ENCODE peak calls at places on chromosomes 1 and 21, in four cellular contexts. N is CD8-positive, alpha-beta T cell; W is keratinocyte; I is caudate nucleus. A is an unnamed sample.
A peak's percentile ranks its signal among the peaks of the same experiment; 100 is the strongest.

GRCh38 chr1:69523032-69523431 is 44.7 kb upstream of the LRRC7 start:
- DNase-seq in I (no peak), W (peak; percentile 32), N (no peak), A (peak; percentile 34)

GRCh38 chr21:35614412-35614901 is 445.9 kb downstream of the SETD4 start:
- DNase-seq in I (no peak), N (no peak), W (peak; percentile 89), A (peak; percentile 85)

GRCh38 chr21:31905444-31906400 is 32.9 kb downstream of the HUNK start:
- DNase-seq in W (no peak), I (no peak), N (no peak), A (no peak)

GRCh38 chr1:235503333-235504121 is 725 bp downstream of the B3GALNT2 start:
- DNase-seq in W (no peak), I (no peak), N (no peak), A (no peak)

GRCh38 chr1:160045653-160046052 is 13.9 kb upstream of the PIGM start:
- DNase-seq in I (no peak), N (no peak), W (no peak), A (no peak)

GRCh38 chr1:8315573-8316475 is 2.1 kb upstream of the SLC45A1 start:
- DNase-seq in I (no peak), W (no peak), N (no peak), A (no peak)

GRCh38 chr1:163056832-163057231 is 12.3 kb upstream of the RGS4 start:
- DNase-seq in W (no peak), N (no peak), I (no peak), A (no peak)

GRCh38 chr1:200245492-200245891 is 164.3 kb downstream of the ZNF281 start:
- DNase-seq in W (peak; percentile 23), I (no peak), N (no peak), A (no peak)

GRCh38 chr1:2253797-2254480 is 25.8 kb downstream of the SKI start:
- DNase-seq in N (no peak), W (no peak), I (no peak), A (no peak)

GRCh38 chr1:27830621-27831424 is at the start of gene PPP1R8:
- DNase-seq in I (peak; percentile 26), W (peak; percentile 53), N (peak; percentile 69), A (peak; percentile 62)

GRCh38 chr21:26572668-26573381 is at the start of gene CYYR1:
- DNase-seq in W (no peak), I (no peak), N (no peak), A (no peak)

GRCh38 chr21:17781524-17781923 is 37.6 kb downstream of the C21orf91 start:
- DNase-seq in W (no peak), I (no peak), N (no peak), A (no peak)

GRCh38 chr1:64934115-64934880 is 32.1 kb downstream of the JAK1 start:
- DNase-seq in N (no peak), I (no peak), W (no peak), A (no peak)

DNA sequence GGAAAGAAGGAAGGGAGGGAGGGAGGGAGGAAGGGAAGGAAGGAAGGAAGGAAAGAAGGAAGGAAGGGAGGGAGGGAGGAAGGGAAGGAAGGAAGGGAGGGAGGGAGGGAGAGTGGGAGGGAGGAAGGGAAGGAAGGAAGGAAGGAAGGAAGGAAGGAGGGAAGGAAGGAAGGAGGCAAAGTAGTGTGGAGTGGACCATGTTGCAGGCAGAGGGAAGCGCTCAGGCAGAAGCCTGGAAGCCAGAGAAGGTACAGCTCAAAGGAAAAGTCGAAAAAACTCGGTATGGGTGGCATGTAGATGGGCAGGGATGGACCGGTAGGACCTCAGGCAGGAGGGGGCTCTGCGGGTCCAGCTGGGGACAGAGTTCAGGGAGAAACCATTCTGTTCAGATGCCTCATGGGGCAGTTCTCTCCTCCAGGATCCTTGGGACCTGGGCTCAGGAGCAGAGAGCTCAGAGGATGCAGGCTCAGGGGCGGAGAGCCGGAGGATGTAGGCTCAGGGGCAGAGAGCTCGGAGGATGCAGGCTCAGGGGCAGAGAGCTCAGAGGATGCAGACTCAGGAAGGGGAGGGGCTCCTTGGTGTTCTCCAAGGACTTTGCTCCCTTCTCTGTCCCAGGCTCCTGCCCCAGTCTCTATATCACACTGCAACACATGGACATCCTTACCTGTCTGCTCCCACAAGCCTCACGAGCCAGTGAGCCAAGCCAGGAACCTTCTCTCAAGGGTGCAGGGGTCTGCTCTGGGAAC is 13.6 kb upstream of the PADI3 start:
- DNase-seq in I (no peak), W (no peak), N (no peak), A (no peak)
- H3K27ac ChIP-seq in I (no peak overlapping the region), W (no peak overlapping the region), N (no peak overlapping the region), A (peak overlapping the region; percentile 34)

DNA sequence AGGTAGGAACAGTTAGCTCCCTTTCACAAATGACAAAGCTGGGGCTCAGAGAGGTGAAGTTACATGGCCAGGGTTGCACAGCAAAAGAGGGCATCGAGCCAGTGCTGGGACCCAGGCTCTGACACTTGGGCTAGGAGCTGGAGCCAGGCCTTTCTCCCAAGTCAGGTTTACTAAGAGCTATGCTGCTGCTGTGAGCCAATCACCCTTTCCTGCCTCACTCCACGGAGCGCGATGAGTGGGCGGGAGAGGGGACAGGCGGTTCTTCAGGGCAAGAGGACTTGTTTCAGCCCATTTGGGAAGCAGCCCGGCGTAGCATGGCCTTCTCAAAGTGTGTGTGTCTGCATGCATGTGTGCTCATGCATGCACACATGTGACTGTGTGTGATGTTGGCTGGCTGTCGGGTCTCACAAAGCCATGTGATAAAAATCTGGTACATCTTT is 10.6 kb downstream of the ID3 start:
- DNase-seq in N (no peak), W (no peak), I (no peak), A (no peak)
- H3K27ac ChIP-seq in N (no peak overlapping the region), W (no peak overlapping the region), I (no peak overlapping the region), A (no peak overlapping the region)

GRCh38 chr1:183734600-183735036 is 70.3 kb upstream of the RGL1 start:
- DNase-seq in W (no peak), N (no peak), I (no peak), A (no peak)
- H3K27ac ChIP-seq in W (no peak overlapping the region), N (no peak overlapping the region), I (peak overlapping the region; percentile 29), A (no peak overlapping the region)

GRCh38 chr1:113980120-113980519 is 846 bp downstream of the OLFML3 start:
- DNase-seq in W (no peak), I (no peak), N (no peak), A (no peak)
- H3K27ac ChIP-seq in W (no peak overlapping the region), I (peak overlapping the region; percentile 2), N (no peak overlapping the region), A (no peak overlapping the region)

GRCh38 chr21:33428669-33429068 is 25.5 kb downstream of the IFNGR2 start:
- DNase-seq in N (no peak), I (no peak), W (peak; percentile 49), A (peak; percentile 76)
- H3K27ac ChIP-seq in N (no peak overlapping the region), I (no peak overlapping the region), W (peak overlapping the region; percentile 66), A (peak overlapping the region; percentile 94)

DNA sequence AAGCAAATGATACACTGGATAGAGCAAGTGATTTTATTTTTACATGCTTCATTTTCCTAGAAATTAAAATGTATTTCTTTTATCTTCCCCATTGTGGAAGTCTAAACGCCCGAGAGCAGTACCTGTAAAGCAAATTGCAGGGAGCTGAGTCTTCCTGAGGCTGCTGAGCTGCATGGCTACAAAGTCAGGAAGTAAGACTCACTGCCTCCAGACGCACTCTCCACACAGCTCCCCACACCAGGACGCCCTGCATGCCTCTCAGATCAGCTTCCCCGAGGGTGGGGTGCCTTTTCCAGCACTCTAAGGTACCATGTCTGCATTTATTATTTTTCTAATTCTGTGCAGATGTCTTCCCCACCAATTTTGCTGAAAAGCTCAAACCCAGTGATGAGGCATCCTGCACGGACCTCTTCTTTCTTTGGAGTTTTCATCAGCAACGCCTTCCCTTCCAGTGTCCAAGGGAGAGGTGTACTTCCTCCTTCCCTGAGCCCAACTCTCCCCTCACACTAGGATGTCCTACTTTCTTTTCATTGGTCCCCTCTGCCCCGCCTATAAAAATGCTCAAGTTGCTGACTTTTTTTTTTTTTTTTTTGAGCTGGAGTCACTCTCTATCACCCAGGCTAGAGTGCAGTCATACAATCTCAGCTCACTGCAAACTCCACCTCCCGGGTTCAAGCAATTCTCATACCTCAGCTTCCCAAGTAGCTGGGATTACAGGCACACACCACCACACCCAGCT is 114.7 kb downstream of the PCNX2 start:
- DNase-seq in I (no peak), N (no peak), W (no peak), A (no peak)
- H3K27ac ChIP-seq in I (no peak overlapping the region), N (no peak overlapping the region), W (no peak overlapping the region), A (peak overlapping the region; percentile 61)

DNA sequence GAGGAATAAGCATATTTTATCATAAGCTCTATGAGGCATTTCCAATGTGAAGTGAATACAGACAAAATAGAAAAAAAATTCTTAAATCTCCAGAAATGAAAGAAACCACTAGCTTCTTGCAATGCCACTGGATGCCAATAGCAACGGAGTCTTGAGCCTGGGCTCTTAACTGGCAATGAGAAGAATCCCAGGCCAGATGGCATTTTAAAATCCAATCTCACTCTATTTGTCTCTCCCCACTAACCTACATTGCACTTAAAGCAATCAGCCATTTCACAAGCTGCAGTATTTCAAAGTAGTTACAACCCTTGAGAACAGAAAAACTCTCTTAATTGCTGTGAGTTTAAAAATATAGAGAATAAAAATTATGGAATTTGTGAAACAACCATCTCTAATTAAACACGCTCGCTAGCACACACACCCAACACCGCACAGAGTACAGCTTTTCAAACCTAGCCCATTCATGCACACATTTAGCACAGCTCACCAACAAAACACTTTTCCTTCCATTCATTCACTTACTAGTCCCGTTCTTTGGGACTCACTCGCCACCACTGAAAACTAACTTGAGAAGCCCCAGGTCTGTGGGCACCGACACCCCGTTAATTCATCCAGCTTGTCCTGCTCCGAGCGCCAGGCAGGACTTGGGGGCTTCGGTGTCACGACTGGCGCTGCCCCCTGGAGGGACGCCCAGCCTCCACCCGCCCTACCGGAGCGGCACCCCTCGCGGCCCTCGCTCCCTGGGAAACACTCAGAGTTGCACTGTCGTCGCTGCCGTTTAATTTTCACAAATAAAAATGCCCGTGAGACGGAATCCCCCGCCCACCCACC is 1.1 kb downstream of the DDAH1 start:
- DNase-seq in W (no peak), I (no peak), N (no peak), A (no peak)
- H3K27ac ChIP-seq in W (no peak overlapping the region), I (peak overlapping the region; percentile 73), N (no peak overlapping the region), A (no peak overlapping the region)

DNA sequence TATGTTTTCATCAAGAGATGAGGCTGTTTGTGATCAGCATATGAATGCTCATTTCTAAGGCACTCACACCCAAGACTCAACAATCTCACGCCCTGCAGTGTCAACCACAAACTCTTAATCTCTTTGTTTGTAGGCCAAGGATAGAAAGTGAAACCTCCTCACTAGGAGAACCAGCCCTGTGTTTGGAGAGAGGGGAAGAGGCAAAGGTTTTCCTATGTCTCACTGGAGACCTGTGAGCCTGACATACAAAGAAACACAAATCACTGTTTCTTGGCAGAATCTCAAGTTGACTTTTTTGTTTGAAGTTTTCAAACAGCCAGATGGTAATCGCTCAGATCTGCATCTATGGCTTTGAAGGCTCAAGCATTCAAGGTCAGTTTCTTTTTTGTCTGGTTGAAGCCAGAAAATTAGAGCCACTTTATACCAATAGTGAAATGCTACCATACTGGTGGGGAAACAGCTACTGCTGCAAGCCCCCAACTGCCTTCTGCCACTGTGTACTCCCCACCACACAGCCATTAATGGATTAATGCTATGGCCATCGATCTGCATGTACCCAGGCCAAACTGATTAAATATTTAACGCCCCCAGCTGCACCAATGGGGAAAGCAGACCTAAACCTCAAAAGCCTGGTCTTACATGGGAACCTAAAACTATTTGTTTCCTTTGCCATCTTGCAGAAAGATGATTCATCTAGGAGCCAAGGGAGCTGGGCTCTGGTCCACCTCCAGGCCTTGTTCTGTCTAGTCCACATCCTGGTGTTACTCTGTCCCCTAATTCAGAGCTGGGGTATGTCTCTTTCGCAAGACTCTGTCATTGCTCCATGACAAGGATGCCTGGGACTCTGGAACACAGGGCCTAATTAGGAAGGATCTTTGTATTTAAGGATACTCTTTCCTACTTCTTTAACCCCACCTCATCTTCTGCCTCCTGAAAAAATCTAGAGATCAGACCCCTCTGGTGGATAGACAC is 16.3 kb downstream of the PDZK1 start:
- DNase-seq in N (no peak), W (no peak), I (no peak), A (peak; percentile 69)
- H3K27ac ChIP-seq in N (no peak overlapping the region), W (peak overlapping the region; percentile 22), I (no peak overlapping the region), A (peak overlapping the region; percentile 21)

GRCh38 chr1:161838885-161839284 is 72.8 kb downstream of the ATF6 start:
- DNase-seq in I (no peak), N (no peak), W (no peak), A (no peak)
- H3K27ac ChIP-seq in I (no peak overlapping the region), N (no peak overlapping the region), W (no peak overlapping the region), A (no peak overlapping the region)